ENCODE peak calls at places on chromosome 3, in four cellular contexts. L is WTC11, G is HepG2, R is K562. X is an unnamed sample.

GRCh38 chr3:87167634-87168456 is 59.3 kb upstream of the CHMP2B start:
- DNase-seq in L (no peak), G (peak; percentile 31), R (peak; percentile 20), X (peak; percentile 37)

GRCh38 chr3:112097378-112097777 is 11.2 kb downstream of the C3orf52 start:
- DNase-seq in L (no peak), G (peak; percentile 48), R (peak; percentile 9), X (peak; percentile 50)

GRCh38 chr3:179865876-179866505 is 170.7 kb downstream of the PEX5L start:
- DNase-seq in L (no peak), G (no peak), R (no peak), X (no peak)

GRCh38 chr3:184910664-184911063 is 98.7 kb downstream of the VPS8 start:
- DNase-seq in L (no peak), G (no peak), R (no peak), X (no peak)

GRCh38 chr3:113096158-113096893 is 105.5 kb downstream of the GTPBP8 start:
- DNase-seq in L (no peak), G (no peak), R (no peak), X (no peak)

GRCh38 chr3:71423151-71423906 is 160.2 kb downstream of the FOXP1 start:
- DNase-seq in L (no peak), G (no peak), R (peak; percentile 39), X (peak; percentile 48)

GRCh38 chr3:84692261-84692660 is 266.5 kb upstream of the CADM2 start:
- DNase-seq in L (no peak), G (no peak), R (no peak), X (no peak)

GRCh38 chr3:183247190-183247589 is 5.9 kb upstream of the B3GNT5 start:
- DNase-seq in L (no peak), G (no peak), R (no peak), X (no peak)

GRCh38 chr3:172622916-172623700 is 87.8 kb downstream of the NCEH1 start:
- DNase-seq in L (no peak), G (no peak), R (no peak), X (peak; percentile 34)

GRCh38 chr3:39144748-39145380 is 8.5 kb downstream of the CSRNP1 start:
- DNase-seq in L (no peak), G (no peak), R (no peak), X (no peak)

GRCh38 chr3:152019516-152019915 is 146.1 kb downstream of the SUCNR1 start:
- DNase-seq in L (no peak), G (no peak), R (no peak), X (no peak)

GRCh38 chr3:141797819-141798405 is 34.7 kb downstream of the GRK7 start:
- DNase-seq in L (no peak), G (no peak), R (no peak), X (no peak)

GRCh38 chr3:11482024-11482423 is 161.7 kb downstream of the VGLL4 start:
- DNase-seq in L (no peak), G (no peak), R (no peak), X (no peak)

GRCh38 chr3:193176690-193177089 is 64.3 kb upstream of the PLAAT1 start:
- DNase-seq in L (no peak), G (no peak), R (peak; percentile 1), X (no peak)

GRCh38 chr3:46490338-46491084 is 7.3 kb upstream of the RTP3 start:
- DNase-seq in L (no peak), G (no peak), R (no peak), X (no peak)

DNA sequence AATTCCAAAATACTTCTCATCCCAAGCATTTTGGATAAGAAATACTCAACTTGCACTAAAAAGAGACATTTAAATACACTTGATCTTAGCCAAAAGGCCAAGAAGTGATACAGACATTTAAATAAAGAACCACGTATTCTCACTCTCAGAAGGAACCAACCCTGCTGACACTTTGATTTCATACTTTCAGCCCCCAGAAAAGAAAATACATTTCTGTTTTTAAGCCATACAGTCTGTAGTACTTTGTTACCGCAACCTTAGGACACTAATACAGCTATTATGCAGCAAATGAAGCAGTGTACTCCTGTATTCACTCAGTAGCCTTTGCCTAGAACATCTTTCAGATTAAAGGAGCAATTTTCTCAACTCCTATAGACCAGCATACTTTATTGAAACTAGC is 86.7 kb downstream of the TBC1D5 start:
- DNase-seq in L (no peak), G (no peak), R (no peak), X (no peak)
- TF ChIP-seq SP1 in L (no peak), G (no peak), R (no peak), X (no peak)

DNA sequence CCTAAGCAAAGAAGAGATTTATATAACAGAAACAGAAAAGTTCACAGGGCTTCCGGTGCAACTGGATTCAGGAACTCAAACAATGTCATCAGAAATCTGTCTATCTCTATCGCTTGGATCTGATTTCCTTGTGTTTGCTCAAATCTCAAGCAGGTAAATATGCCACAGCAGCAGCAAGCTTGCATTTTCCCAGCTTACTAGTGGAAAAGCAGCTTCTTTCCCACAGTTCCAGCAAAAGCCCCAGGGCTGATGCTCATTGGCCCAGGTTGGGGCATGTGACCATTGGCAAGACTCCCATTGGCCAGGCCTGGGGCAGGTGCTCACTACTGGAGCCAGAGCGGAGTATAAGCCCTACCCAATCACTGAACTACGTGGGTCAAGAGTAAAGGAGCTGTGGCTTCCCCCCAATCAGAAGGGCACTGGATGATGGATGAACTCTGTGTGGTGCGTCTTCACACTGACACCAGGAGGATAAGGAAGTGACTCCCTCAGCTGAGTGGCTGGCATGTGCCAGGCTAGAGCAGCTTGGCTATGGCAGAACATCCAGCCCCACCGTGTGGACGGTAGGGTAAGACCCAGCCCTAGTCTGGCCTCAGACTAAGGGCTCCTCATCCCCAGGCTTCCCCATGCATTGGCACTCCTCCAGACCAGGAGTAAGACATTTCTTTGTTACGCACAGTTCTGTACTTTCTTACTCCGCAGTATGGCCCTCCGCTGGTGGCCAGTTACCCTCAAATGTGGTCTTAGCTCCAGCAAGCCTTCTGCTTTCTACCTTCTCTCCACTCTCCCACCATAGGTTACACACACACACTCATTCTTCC is 13.1 kb upstream of the VIPR1 start:
- DNase-seq in L (no peak), G (no peak), R (peak; percentile 62), X (no peak)
- TF ChIP-seq ELF4 in L (no peak), G (no peak), R (no peak), X (no peak)

GRCh38 chr3:31927806-31928205 is 53.3 kb downstream of the OSBPL10 start:
- DNase-seq in L (no peak), G (no peak), R (no peak), X (no peak)

GRCh38 chr3:31932990-31933389 is 48.1 kb downstream of the OSBPL10 start:
- DNase-seq in L (no peak), G (no peak), R (no peak), X (no peak)

GRCh38 chr3:31926543-31926942 is 54.5 kb downstream of the OSBPL10 start:
- DNase-seq in L (no peak), G (no peak), R (no peak), X (no peak)

GRCh38 chr3:31934018-31934417 is 47.0 kb downstream of the OSBPL10 start:
- DNase-seq in L (no peak), G (no peak), R (no peak), X (no peak)

DNA sequence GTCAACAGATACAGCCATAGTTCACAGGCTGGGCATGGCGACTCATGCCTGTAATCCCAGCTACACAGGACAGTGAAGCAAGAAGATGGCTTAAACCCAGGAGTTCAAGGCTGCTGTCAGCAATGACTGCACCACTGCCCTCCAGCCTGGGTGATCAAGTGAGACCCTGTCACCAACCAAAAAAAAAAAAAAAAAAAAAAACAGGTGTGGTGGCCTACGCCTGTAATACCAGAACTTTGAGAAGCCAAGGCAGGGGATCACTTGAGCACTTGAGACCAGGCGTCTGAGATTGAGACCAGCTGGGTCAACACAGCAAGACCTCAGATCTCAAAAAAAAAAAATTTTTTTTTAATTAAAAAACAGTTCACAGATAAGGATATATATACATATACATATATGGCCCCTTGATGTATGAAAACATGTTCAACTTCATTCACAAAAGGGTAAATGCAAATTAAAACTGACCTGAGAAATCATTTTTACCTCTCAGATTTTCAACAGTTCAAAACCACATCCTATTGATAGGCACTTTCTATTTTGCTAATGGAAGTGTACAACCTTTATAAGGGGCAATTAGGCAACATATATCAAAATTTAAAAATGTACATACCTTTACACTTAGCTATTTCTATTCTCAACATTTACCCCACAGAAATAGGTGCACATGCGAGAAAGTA is 51.1 kb downstream of the OSBPL10 start:
- DNase-seq in L (no peak), G (no peak), R (no peak), X (no peak)
- TF ChIP-seq SP1 in L (no peak), G (no peak), R (no peak), X (no peak)

GRCh38 chr3:155946178-155946577 is 75.7 kb downstream of the GMPS start:
- DNase-seq in L (no peak), G (peak; percentile 20), R (no peak), X (no peak)
- TF ChIP-seq ELF4 in L (no peak), G (no peak), R (no peak), X (no peak)